ENCODE peak calls at places on chromosomes 16 and 17, in seven cellular contexts. M, J, D, L, H, S and Q are unnamed samples.

GRCh38 chr17:3964203-3965122 is at the start of gene ATP2A3:
- DNase-seq in M (no peak), J (no peak), D (peak), L (peak), H (no peak), S (no peak), Q (no peak)

GRCh38 chr16:50724237-50724747 is 17.6 kb upstream of the CYLD start:
- DNase-seq in M (no peak), J (no peak), D (no peak), L (no peak), H (no peak), S (no peak), Q (no peak)

GRCh38 chr17:28113269-28113668 is 70.8 kb downstream of the NLK start:
- DNase-seq in M (no peak), J (no peak), D (no peak), L (no peak), H (no peak), S (no peak), Q (no peak)

GRCh38 chr17:36938566-36939058 is 1.3 kb downstream of the LHX1 start:
- DNase-seq in M (no peak), J (no peak), D (no peak), L (no peak), H (no peak), S (no peak), Q (no peak)

GRCh38 chr16:53952215-53953208 is 248.6 kb downstream of the FTO start:
- DNase-seq in M (no peak), J (no peak), D (no peak), L (no peak), H (no peak), S (no peak), Q (no peak)

GRCh38 chr16:30077656-30078055 is 1.9 kb downstream of the PPP4C start:
- DNase-seq in M (no peak), J (no peak), D (no peak), L (no peak), H (no peak), S (no peak), Q (no peak)

GRCh38 chr16:28180660-28181556 is 30.9 kb downstream of the XPO6 start:
- DNase-seq in M (no peak), J (no peak), D (no peak), L (no peak), H (no peak), S (no peak), Q (no peak)

GRCh38 chr17:77609553-77610517 is 348.7 kb upstream of the TNRC6C start:
- DNase-seq in M (no peak), J (no peak), D (peak), L (no peak), H (peak), S (peak), Q (no peak)

GRCh38 chr17:15957206-15957605 is 12.3 kb downstream of the ADORA2B start:
- DNase-seq in M (peak), J (no peak), D (no peak), L (no peak), H (no peak), S (no peak), Q (no peak)

GRCh38 chr17:74276561-74277009 is 2.6 kb downstream of the DNAI2 start:
- DNase-seq in M (no peak), J (no peak), D (no peak), L (no peak), H (no peak), S (no peak), Q (no peak)

GRCh38 chr16:680967-681745 is 946 bp downstream of the STUB1 start:
- DNase-seq in M (no peak), J (no peak), D (peak), L (no peak), H (no peak), S (peak), Q (no peak)

GRCh38 chr17:34011599-34011998 is 243.5 kb upstream of the CCL2 start:
- DNase-seq in M (no peak), J (no peak), D (no peak), L (no peak), H (no peak), S (no peak), Q (no peak)

GRCh38 chr16:1366712-1367299 is 15.1 kb downstream of the GNPTG start:
- DNase-seq in M (no peak), J (no peak), D (no peak), L (no peak), H (no peak), S (no peak), Q (no peak)

GRCh38 chr16:67036323-67036741 is 7.4 kb downstream of the CBFB start:
- DNase-seq in M (no peak), J (no peak), D (no peak), L (no peak), H (no peak), S (no peak), Q (no peak)

GRCh38 chr17:31369266-31369665 is 22.2 kb upstream of the RAB11FIP4 start:
- DNase-seq in M (no peak), J (no peak), D (no peak), L (no peak), H (no peak), S (no peak), Q (no peak)

GRCh38 chr16:77556203-77556602 is 121.4 kb upstream of the ADAMTS18 start:
- DNase-seq in M (no peak), J (no peak), D (no peak), L (no peak), H (no peak), S (peak), Q (no peak)

GRCh38 chr16:72952404-72953301 is 95.3 kb downstream of the ZFHX3 start:
- DNase-seq in M (no peak), J (no peak), D (no peak), L (peak), H (no peak), S (no peak), Q (no peak)

GRCh38 chr17:70013911-70014310 is 61.1 kb upstream of the KCNJ16 start:
- DNase-seq in M (no peak), J (no peak), D (no peak), L (no peak), H (no peak), S (no peak), Q (no peak)

GRCh38 chr16:30185141-30185682 is 1.8 kb downstream of the CORO1A start:
- DNase-seq in M (no peak), J (no peak), D (no peak), L (peak), H (no peak), S (no peak), Q (no peak)

GRCh38 chr17:3885970-3886369 is 6.9 kb downstream of the CAMKK1 start:
- DNase-seq in M (no peak), J (no peak), D (no peak), L (no peak), H (no peak), S (no peak), Q (no peak)

GRCh38 chr17:7374353-7374752 is 6.5 kb upstream of the TNK1 start:
- DNase-seq in M (no peak), J (no peak), D (no peak), L (no peak), H (no peak), S (no peak), Q (no peak)

GRCh38 chr17:67717192-67717623 is 528 bp upstream of the NOL11 start:
- DNase-seq in M (peak), J (no peak), D (no peak), L (no peak), H (no peak), S (peak), Q (no peak)

GRCh38 chr17:41666336-41666680 is 22.4 kb upstream of the EIF1 start:
- DNase-seq in M (no peak), J (no peak), D (peak), L (peak), H (peak), S (no peak), Q (no peak)

GRCh38 chr16:78768723-78769122 is 669.3 kb downstream of the WWOX start:
- DNase-seq in M (no peak), J (no peak), D (no peak), L (no peak), H (no peak), S (no peak), Q (no peak)

GRCh38 chr17:82601447-82602000 is 46.7 kb downstream of the WDR45B start:
- DNase-seq in M (no peak), J (no peak), D (no peak), L (peak), H (no peak), S (no peak), Q (no peak)

GRCh38 chr16:3182608-3183444 is 5.2 kb upstream of the OR1F1 start:
- DNase-seq in M (no peak), J (no peak), D (peak), L (peak), H (no peak), S (peak), Q (no peak)

GRCh38 chr17:45022655-45023339 is 28.6 kb downstream of the DCAKD start:
- DNase-seq in M (no peak), J (no peak), D (no peak), L (no peak), H (peak), S (no peak), Q (no peak)
- H3K9ac ChIP-seq in M (no peak), J (peak), D (no peak), L (no peak), H (no peak), S (no peak), Q (peak)

GRCh38 chr17:57655564-57655963 is 89.5 kb downstream of the CCDC182 start:
- DNase-seq in M (no peak), J (no peak), D (no peak), L (no peak), H (no peak), S (no peak), Q (no peak)

GRCh38 chr17:57651996-57652395 is 93.1 kb downstream of the CCDC182 start:
- DNase-seq in M (no peak), J (no peak), D (no peak), L (no peak), H (no peak), S (no peak), Q (no peak)

GRCh38 chr17:57653279-57653678 is 91.8 kb downstream of the CCDC182 start:
- DNase-seq in M (no peak), J (no peak), D (no peak), L (no peak), H (no peak), S (no peak), Q (no peak)

GRCh38 chr17:57652811-57653210 is 92.3 kb downstream of the CCDC182 start:
- DNase-seq in M (no peak), J (no peak), D (no peak), L (no peak), H (no peak), S (no peak), Q (no peak)

DNA sequence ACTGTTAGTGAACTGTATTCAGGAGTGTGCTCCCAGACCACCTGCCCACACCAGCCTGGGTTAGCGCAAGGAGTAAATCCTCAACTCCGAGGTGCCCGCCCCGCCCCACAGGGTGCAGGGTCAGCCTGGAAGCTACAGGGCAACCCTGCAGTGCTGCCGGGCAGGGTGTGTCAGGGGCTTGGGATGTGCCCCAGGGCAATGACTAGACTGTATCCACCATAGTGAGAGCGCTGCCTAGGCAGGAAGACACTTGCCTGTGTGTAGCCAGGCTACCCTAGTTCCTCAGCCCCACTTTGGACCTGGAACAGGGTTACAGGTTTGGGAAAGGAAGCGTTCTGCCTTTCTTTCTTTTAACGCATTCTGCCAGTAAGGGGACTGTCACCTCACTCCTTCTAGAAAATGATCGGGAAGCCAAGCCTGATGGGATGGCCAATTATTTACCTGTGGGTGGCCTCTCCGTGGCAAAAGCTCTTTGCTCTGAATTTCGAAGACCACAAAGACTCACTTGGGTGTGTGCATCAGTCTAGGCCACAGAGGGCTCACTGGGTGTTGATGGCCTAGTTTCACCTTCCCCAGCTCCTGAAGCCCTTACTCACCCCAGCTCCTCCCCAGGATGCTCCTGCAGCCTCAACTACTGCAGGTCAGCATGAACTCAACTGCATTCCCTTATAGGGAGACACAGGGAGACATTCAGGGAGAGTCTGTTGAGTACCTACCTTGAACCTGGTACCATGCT is 90.9 kb downstream of the CCDC182 start:
- DNase-seq in M (no peak), J (no peak), D (no peak), L (no peak), H (no peak), S (no peak), Q (no peak)
- TF ChIP-seq YY1 in M (no peak), J (no peak), D (no peak), L (no peak), H (no peak), S (no peak), Q (no peak)

GRCh38 chr17:80036715-80037477 is 454 bp downstream of the CCDC40 start:
- DNase-seq in M (no peak), J (no peak), D (peak), L (peak), H (no peak), S (peak), Q (peak)
- H3K9ac ChIP-seq in M (peak), J (peak), D (peak), L (peak), H (no peak), S (peak), Q (peak)

GRCh38 chr17:78717431-78717980 is 64.6 kb downstream of the CYTH1 start:
- DNase-seq in M (no peak), J (no peak), D (no peak), L (peak), H (no peak), S (peak), Q (no peak)
- TF ChIP-seq YY1 in M (no peak), J (no peak), D (no peak), L (no peak), H (no peak), S (no peak), Q (no peak)

DNA sequence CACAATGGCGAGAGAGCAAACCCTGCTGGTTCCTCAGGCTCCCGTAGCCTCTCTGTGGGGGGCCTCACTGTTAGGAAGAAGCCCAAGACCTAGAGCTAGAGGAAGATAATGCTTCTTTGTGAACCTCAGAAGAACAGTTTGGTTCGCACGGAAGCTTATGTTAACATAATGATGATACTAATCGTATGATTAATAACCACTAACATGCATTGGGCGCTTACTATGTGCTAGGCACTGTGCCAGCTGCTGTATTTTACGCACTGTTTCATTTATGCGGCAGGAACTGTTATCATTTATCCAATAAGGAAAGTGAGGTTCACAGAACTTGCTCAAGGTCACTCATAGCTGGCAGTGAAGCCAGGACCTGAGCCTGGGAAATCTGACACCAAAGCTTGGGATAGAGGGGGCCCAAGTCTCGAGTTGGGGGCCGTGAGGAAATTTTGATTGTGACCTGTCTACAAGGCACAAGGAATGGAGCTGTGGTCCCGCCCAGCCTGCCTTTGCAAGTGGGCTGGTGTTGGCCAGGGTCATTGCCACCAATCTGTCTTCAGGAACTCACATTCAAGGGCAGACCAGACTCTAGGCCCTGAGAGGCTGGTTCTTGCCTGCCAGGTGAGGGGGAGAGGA is 6.8 kb downstream of the PRCD start:
- DNase-seq in M (no peak), J (no peak), D (no peak), L (peak), H (no peak), S (no peak), Q (no peak)
- H3K9ac ChIP-seq in M (no peak), J (no peak), D (peak), L (no peak), H (no peak), S (no peak), Q (no peak)

GRCh38 chr16:49704586-49705155 is 151.2 kb downstream of the ZNF423 start:
- DNase-seq in M (no peak), J (no peak), D (no peak), L (no peak), H (no peak), S (no peak), Q (no peak)
- TF ChIP-seq YY1 in M (no peak), J (peak), D (no peak), L (no peak), H (peak), S (no peak), Q (no peak)

DNA sequence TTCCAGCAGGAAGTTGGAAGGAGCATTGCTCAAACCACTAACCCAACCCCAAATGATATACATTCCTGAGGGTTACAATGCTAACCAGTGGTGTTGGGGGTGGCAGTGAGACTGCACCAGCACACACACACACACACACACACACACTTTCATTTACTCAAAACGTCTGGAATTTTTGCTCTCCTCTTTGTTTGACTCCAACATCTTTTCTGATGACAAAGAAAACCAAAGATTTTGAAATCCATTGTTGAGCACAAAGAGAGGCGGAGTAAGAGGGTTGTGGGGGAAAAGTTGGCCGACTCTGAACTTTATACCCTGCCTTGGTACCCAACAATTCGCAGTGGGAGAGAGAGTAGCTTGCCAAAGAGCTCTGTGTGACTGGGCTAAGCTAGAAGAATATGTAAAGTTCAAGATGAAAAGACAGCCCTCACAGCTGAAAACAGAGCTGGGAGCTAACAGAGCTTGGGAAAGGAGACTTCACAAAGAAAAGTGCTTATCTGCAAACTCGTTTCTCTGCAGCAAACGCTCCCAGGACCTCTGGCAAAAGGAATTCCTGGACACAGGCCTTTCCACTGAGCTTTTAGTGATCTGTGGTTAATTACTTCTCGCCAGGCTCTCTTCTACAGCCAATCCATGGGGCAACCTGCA is 426.1 kb upstream of the CDH11 start:
- DNase-seq in M (no peak), J (no peak), D (no peak), L (peak), H (no peak), S (no peak), Q (no peak)
- H3K9ac ChIP-seq in M (no peak), J (no peak), D (no peak), L (peak), H (no peak), S (no peak), Q (no peak)